ENCODE peak calls at places on chromosomes 12 and 14, in eight cellular contexts. N is PC-3; X is neural progenitor cell; Z is CD4-positive, alpha-beta T cell; V is GM23248; G is effector memory CD4-positive, alpha-beta T cell; L is fibroblast of lung; Y is tibial artery. I is an unnamed sample. For H3K9me3, the result is how much of the 10 kb centered on the place peaks cover.

GRCh38 chr12:56101045-56101444 is 3.3 kb upstream of the PA2G4 start:
- DNase-seq in V (no peak), Y (no peak), X (no peak), G (no peak), Z (no peak), L (no peak), N (no peak), I (no peak)

GRCh38 chr14:104392001-104392395 is 187.6 kb upstream of the C14orf180 start:
- DNase-seq in X (no peak), Z (no peak), G (no peak), V (no peak), L (no peak), Y (no peak), N (no peak), I (no peak)

GRCh38 chr12:12645485-12645884 is 33.8 kb downstream of the CREBL2 start:
- DNase-seq in Z (peak), X (peak), N (peak), L (peak), Y (no peak), G (peak), V (peak), I (no peak)

GRCh38 chr14:105187935-105188524 is 6.9 kb upstream of the NUDT14 start:
- DNase-seq in Y (no peak), L (no peak), Z (no peak), X (no peak), V (no peak), G (no peak), N (peak), I (no peak)

GRCh38 chr12:2360630-2361170 is 307.9 kb downstream of the CACNA1C start:
- DNase-seq in L (no peak), G (no peak), X (no peak), N (peak), V (no peak), Y (no peak), Z (no peak), I (no peak)

GRCh38 chr12:93827179-93827578 is 150.0 kb downstream of the CRADD start:
- DNase-seq in Z (no peak), V (no peak), L (no peak), Y (no peak), N (no peak), X (no peak), G (no peak), I (no peak)

GRCh38 chr14:22448035-22448904 is 140.8 kb downstream of the DAD1 start:
- DNase-seq in L (no peak), Y (no peak), V (no peak), N (no peak), X (no peak), G (no peak), Z (no peak), I (no peak)

GRCh38 chr12:95701722-95702418 is 88.7 kb downstream of the NTN4 start:
- DNase-seq in G (no peak), L (no peak), Z (no peak), X (no peak), N (peak), V (no peak), Y (peak), I (no peak)

GRCh38 chr14:24818054-24818822 is 184.2 kb upstream of the GZMB start:
- DNase-seq in Z (no peak), V (no peak), L (no peak), G (no peak), Y (no peak), N (no peak), X (no peak), I (no peak)

GRCh38 chr12:118641249-118641648 is 264.9 kb downstream of the SUDS3 start:
- DNase-seq in X (no peak), N (no peak), L (no peak), V (no peak), Z (no peak), Y (no peak), G (no peak), I (no peak)

GRCh38 chr14:51622376-51622775 is 29.3 kb upstream of the FRMD6 start:
- DNase-seq in Z (no peak), G (no peak), V (no peak), X (no peak), L (no peak), N (no peak), Y (no peak), I (no peak)

GRCh38 chr12:33330940-33331339 is 108.7 kb downstream of the SYT10 start:
- DNase-seq in G (no peak), N (no peak), X (no peak), L (no peak), Z (no peak), V (no peak), Y (no peak), I (no peak)

GRCh38 chr14:54568821-54569591 is 2.1 kb downstream of the SAMD4A start:
- DNase-seq in V (peak), G (no peak), Y (peak), L (peak), X (peak), N (peak), Z (no peak), I (no peak)

GRCh38 chr14:68094158-68094557 is 274.6 kb downstream of the RAD51B start:
- DNase-seq in L (no peak), V (peak), G (no peak), X (no peak), N (peak), Z (no peak), Y (no peak), I (no peak)

GRCh38 chr14:68099348-68100045 is 279.9 kb downstream of the RAD51B start:
- DNase-seq in N (no peak), L (peak), Z (no peak), Y (no peak), X (no peak), G (no peak), V (no peak), I (no peak)

GRCh38 chr14:68097727-68098126 is 278.1 kb downstream of the RAD51B start:
- DNase-seq in X (no peak), L (no peak), N (no peak), Y (no peak), Z (no peak), G (no peak), V (no peak), I (no peak)

GRCh38 chr14:68103841-68104240 is 284.3 kb downstream of the RAD51B start:
- DNase-seq in N (no peak), G (no peak), L (no peak), Y (no peak), Z (no peak), V (no peak), X (no peak), I (no peak)

GRCh38 chr14:68098834-68099233 is 279.3 kb downstream of the RAD51B start:
- DNase-seq in Z (no peak), V (no peak), G (no peak), L (no peak), N (no peak), X (no peak), Y (no peak), I (no peak)
- H3K9me3 ChIP-seq in Z (under half), V (under half), G (under half), L (under half), N (under half), X (under half), Y (under half), I (under half)

GRCh38 chr14:66657780-66658179 is 149.8 kb downstream of the GPHN start:
- DNase-seq in Z (no peak), N (no peak), X (no peak), L (no peak), Y (no peak), G (no peak), V (no peak), I (no peak)

GRCh38 chr14:66662374-66662773 is 154.4 kb downstream of the GPHN start:
- DNase-seq in G (no peak), V (peak), Z (no peak), N (peak), Y (no peak), X (peak), L (peak), I (no peak)
- H3K9me3 ChIP-seq in G (under half), V (under half), Z (under half), N (under half), Y (under half), X (under half), L (under half), I (under half)

GRCh38 chr12:128603573-128604120 is 220.1 kb downstream of the SLC15A4 start:
- DNase-seq in N (no peak), X (no peak), V (no peak), G (no peak), L (no peak), Y (no peak), Z (no peak), I (no peak)
- H3K9me3 ChIP-seq in N (under half), X (under half), V (under half), G (under half), L (under half), Y (under half), Z (under half), I (under half)

GRCh38 chr12:34407813-34408212 is 385.5 kb downstream of the ALG10 start:
- DNase-seq in N (no peak), Z (no peak), X (no peak), Y (no peak), L (no peak), V (no peak), G (no peak), I (no peak)

GRCh38 chr12:34404377-34405285 is 382.3 kb downstream of the ALG10 start:
- DNase-seq in X (no peak), V (no peak), Y (peak), L (no peak), Z (no peak), G (no peak), N (no peak), I (peak)

GRCh38 chr12:34405286-34406227 is 383.3 kb downstream of the ALG10 start:
- DNase-seq in L (no peak), N (no peak), Y (peak), V (no peak), G (no peak), X (no peak), Z (no peak), I (peak)

GRCh38 chr12:34406996-34407300 is 384.7 kb downstream of the ALG10 start:
- DNase-seq in L (no peak), N (no peak), Z (no peak), Y (no peak), X (no peak), V (no peak), G (no peak), I (no peak)

GRCh38 chr12:34406228-34406995 is 384.1 kb downstream of the ALG10 start:
- DNase-seq in L (no peak), X (no peak), V (no peak), G (no peak), N (no peak), Z (no peak), Y (peak), I (peak)
- H3K9me3 ChIP-seq in L (under half), X (under half), V (under half), G (under half), N (under half), Z (half or more), Y (under half), I (under half)

GRCh38 chr14:86003998-86004397 is 474.1 kb downstream of the FLRT2 start:
- DNase-seq in Z (no peak), Y (no peak), X (no peak), V (peak), L (peak), G (no peak), N (peak), I (no peak)
- H3K9me3 ChIP-seq in Z (under half), Y (under half), X (under half), V (under half), L (under half), G (under half), N (under half), I (under half)

GRCh38 chr12:133180669-133181068 is 626 bp upstream of the ZNF268 start:
- DNase-seq in N (no peak), Y (no peak), L (no peak), X (no peak), Z (no peak), V (no peak), G (no peak), I (no peak)

DNA sequence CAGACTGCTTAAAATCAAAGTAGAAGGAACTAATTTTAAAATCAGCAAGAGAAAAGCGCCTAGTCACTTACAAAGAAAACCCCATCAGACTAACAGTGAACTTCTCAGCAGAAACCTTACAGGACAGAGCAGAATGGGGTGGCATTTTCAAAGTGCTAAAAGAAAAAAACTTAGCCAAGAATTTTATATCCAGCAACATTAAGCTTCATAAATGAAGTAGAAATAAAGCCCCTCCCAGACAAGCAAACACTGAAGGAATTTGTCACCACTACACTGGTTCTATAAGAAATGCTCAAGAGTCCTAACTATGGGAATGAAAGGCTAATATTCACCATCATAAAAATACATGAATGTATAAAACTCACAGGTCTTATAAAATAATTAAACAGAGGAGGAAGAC is 6.4 kb upstream of the ZNF268 start:
- DNase-seq in G (no peak), Z (no peak), N (no peak), L (no peak), X (no peak), Y (no peak), V (no peak), I (no peak)
- H3K9me3 ChIP-seq in G (under half), Z (half or more), N (under half), L (under half), X (under half), Y (under half), V (under half), I (under half)

DNA sequence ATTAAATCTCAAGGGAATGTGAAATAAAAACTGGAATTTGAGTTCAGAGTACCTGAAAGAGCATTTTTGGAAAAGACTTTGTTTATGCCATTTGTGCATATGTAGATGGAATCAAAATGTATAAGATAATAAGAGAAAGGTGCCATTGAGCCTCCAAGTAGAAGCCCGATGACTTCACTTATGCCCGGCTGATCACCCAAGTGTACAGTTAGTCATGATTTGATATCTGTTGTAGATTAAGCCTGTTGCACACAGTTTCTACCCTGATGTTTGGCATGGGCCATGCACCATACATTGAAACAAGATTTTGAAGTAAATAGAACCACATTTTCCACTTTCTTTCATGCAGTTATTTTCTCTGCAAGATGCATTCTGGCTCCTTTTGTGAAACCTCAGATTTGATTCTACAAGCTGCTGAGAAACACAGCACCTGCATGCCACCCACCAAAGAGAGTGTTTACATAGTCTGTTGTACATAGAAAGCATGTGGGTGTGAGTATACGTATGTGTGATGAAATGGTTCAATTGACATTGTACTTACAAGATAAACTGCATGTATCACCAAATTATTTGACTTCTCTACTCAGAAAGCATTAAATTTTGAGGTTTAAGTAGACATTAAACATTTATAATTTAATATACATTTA is 772.5 kb downstream of the DIO2 start:
- DNase-seq in Z (no peak), Y (no peak), L (no peak), V (no peak), X (no peak), N (no peak), G (no peak), I (no peak)
- H3K9me3 ChIP-seq in Z (under half), Y (under half), L (under half), V (under half), X (under half), N (under half), G (under half), I (under half)

DNA sequence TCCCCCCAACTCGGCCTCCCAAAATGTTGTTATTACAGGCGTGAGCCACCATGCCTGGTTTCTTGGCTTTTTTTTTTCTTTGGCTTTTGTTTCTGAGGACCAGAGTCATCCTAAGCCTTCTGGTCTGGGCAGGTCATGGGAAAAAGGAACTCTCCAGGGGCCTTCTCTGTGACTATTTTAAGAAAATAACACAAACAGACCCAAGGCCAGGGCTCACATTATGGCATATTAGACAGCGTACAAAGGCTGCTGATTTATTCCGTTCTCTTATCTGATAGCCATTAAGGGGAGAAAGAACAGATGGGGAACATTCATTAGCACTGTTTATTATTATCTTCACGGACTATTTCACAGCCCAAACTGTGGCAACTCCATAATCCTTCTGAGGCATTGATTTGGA is 28.8 kb upstream of the MANSC4 start:
- DNase-seq in Y (no peak), N (no peak), Z (no peak), X (no peak), V (no peak), G (no peak), L (no peak), I (no peak)
- H3K9me3 ChIP-seq in Y (under half), N (under half), Z (under half), X (under half), V (under half), G (under half), L (under half), I (under half)